ENCODE peak calls at places on chromosomes 16 and 17, in ten cellular contexts. One of them, this sample, is unnamed.
A peak's percentile ranks its signal among the peaks of the same experiment; 100 is the strongest.

GRCh38 chr17:13016881-13017622 is 775 bp downstream of the ELAC2 start:
- DNase-seq in omental fat pad: no peak
- DNase-seq in coronary artery: no peak
- DNase-seq in spleen: no peak
- DNase-seq in neural progenitor cell: no peak
- DNase-seq in tibial nerve: no peak
- DNase-seq in esophagus squamous epithelium: no peak
- DNase-seq in CD8-positive, alpha-beta T cell: no peak
- DNase-seq in BE2C: no peak
- DNase-seq in bronchial epithelial cell: peak; percentile 37
- DNase-seq in this sample: no peak

GRCh38 chr17:29645516-29646051 is 22.9 kb upstream of the CORO6 start:
- DNase-seq in BE2C: peak; percentile 35
- DNase-seq in spleen: no peak
- DNase-seq in esophagus squamous epithelium: no peak
- DNase-seq in CD8-positive, alpha-beta T cell: no peak
- DNase-seq in tibial nerve: peak; percentile 89
- DNase-seq in coronary artery: peak; percentile 89
- DNase-seq in neural progenitor cell: no peak
- DNase-seq in bronchial epithelial cell: peak; percentile 17
- DNase-seq in omental fat pad: peak; percentile 44
- DNase-seq in this sample: no peak

GRCh38 chr16:19114359-19115147 is 789 bp downstream of the ITPRIPL2 start:
- DNase-seq in coronary artery: peak; percentile 84
- DNase-seq in omental fat pad: peak; percentile 46
- DNase-seq in CD8-positive, alpha-beta T cell: no peak
- DNase-seq in bronchial epithelial cell: peak; percentile 15
- DNase-seq in esophagus squamous epithelium: no peak
- DNase-seq in spleen: peak; percentile 83
- DNase-seq in BE2C: peak; percentile 11
- DNase-seq in tibial nerve: peak; percentile 47
- DNase-seq in neural progenitor cell: peak; percentile 44
- DNase-seq in this sample: no peak

GRCh38 chr17:42365136-42365535 is 23.1 kb downstream of the STAT3 start:
- DNase-seq in bronchial epithelial cell: no peak
- DNase-seq in coronary artery: no peak
- DNase-seq in omental fat pad: no peak
- DNase-seq in spleen: no peak
- DNase-seq in esophagus squamous epithelium: no peak
- DNase-seq in neural progenitor cell: no peak
- DNase-seq in tibial nerve: no peak
- DNase-seq in CD8-positive, alpha-beta T cell: no peak
- DNase-seq in BE2C: no peak
- DNase-seq in this sample: no peak

GRCh38 chr16:51017969-51018368 is 133.1 kb downstream of the SALL1 start:
- DNase-seq in neural progenitor cell: no peak
- DNase-seq in spleen: no peak
- DNase-seq in BE2C: no peak
- DNase-seq in bronchial epithelial cell: no peak
- DNase-seq in CD8-positive, alpha-beta T cell: no peak
- DNase-seq in coronary artery: no peak
- DNase-seq in esophagus squamous epithelium: no peak
- DNase-seq in omental fat pad: no peak
- DNase-seq in tibial nerve: no peak
- DNase-seq in this sample: no peak

GRCh38 chr16:2845116-2845515 is 12.9 kb downstream of the PRSS22 start:
- DNase-seq in tibial nerve: no peak
- DNase-seq in omental fat pad: no peak
- DNase-seq in spleen: no peak
- DNase-seq in neural progenitor cell: no peak
- DNase-seq in BE2C: no peak
- DNase-seq in esophagus squamous epithelium: no peak
- DNase-seq in bronchial epithelial cell: no peak
- DNase-seq in coronary artery: no peak
- DNase-seq in CD8-positive, alpha-beta T cell: no peak
- DNase-seq in this sample: no peak

GRCh38 chr17:37483311-37484039 is 6.2 kb upstream of the DUSP14 start:
- DNase-seq in CD8-positive, alpha-beta T cell: no peak
- DNase-seq in coronary artery: no peak
- DNase-seq in tibial nerve: no peak
- DNase-seq in BE2C: no peak
- DNase-seq in spleen: no peak
- DNase-seq in esophagus squamous epithelium: no peak
- DNase-seq in omental fat pad: no peak
- DNase-seq in neural progenitor cell: no peak
- DNase-seq in bronchial epithelial cell: no peak
- DNase-seq in this sample: no peak

GRCh38 chr16:14013571-14014283 is 57.4 kb upstream of the MRTFB start:
- DNase-seq in BE2C: peak; percentile 19
- DNase-seq in tibial nerve: peak; percentile 70
- DNase-seq in esophagus squamous epithelium: no peak
- DNase-seq in spleen: no peak
- DNase-seq in bronchial epithelial cell: peak; percentile 95
- DNase-seq in neural progenitor cell: no peak
- DNase-seq in CD8-positive, alpha-beta T cell: no peak
- DNase-seq in omental fat pad: no peak
- DNase-seq in coronary artery: peak; percentile 74
- DNase-seq in this sample: no peak

GRCh38 chr16:54174201-54174600 is 112.4 kb downstream of the IRX3 start:
- DNase-seq in CD8-positive, alpha-beta T cell: no peak
- DNase-seq in esophagus squamous epithelium: no peak
- DNase-seq in tibial nerve: no peak
- DNase-seq in omental fat pad: no peak
- DNase-seq in BE2C: no peak
- DNase-seq in coronary artery: no peak
- DNase-seq in neural progenitor cell: peak; percentile 12
- DNase-seq in bronchial epithelial cell: no peak
- DNase-seq in spleen: no peak
- DNase-seq in this sample: no peak

GRCh38 chr16:19704321-19705130 is 13.5 kb downstream of the KNOP1 start:
- DNase-seq in coronary artery: no peak
- DNase-seq in neural progenitor cell: no peak
- DNase-seq in esophagus squamous epithelium: no peak
- DNase-seq in BE2C: no peak
- DNase-seq in tibial nerve: peak; percentile 66
- DNase-seq in omental fat pad: no peak
- DNase-seq in bronchial epithelial cell: peak; percentile 42
- DNase-seq in spleen: peak; percentile 9
- DNase-seq in CD8-positive, alpha-beta T cell: no peak
- DNase-seq in this sample: no peak

GRCh38 chr17:49548506-49549310 is 27.0 kb upstream of the NXPH3 start:
- DNase-seq in tibial nerve: peak; percentile 62
- DNase-seq in CD8-positive, alpha-beta T cell: no peak
- DNase-seq in bronchial epithelial cell: peak; percentile 55
- DNase-seq in esophagus squamous epithelium: no peak
- DNase-seq in BE2C: peak; percentile 66
- DNase-seq in omental fat pad: no peak
- DNase-seq in spleen: peak; percentile 58
- DNase-seq in neural progenitor cell: peak; percentile 73
- DNase-seq in coronary artery: no peak
- DNase-seq in this sample: peak; percentile 53

GRCh38 chr17:38926290-38927070 is 1.1 kb downstream of the LASP1NB start:
- DNase-seq in coronary artery: no peak
- DNase-seq in spleen: peak; percentile 33
- DNase-seq in BE2C: no peak
- DNase-seq in bronchial epithelial cell: no peak
- DNase-seq in esophagus squamous epithelium: no peak
- DNase-seq in CD8-positive, alpha-beta T cell: no peak
- DNase-seq in neural progenitor cell: no peak
- DNase-seq in omental fat pad: no peak
- DNase-seq in tibial nerve: no peak
- DNase-seq in this sample: no peak

GRCh38 chr17:28547096-28547622 is 5.3 kb downstream of the UNC119 start:
- DNase-seq in CD8-positive, alpha-beta T cell: no peak
- DNase-seq in esophagus squamous epithelium: no peak
- DNase-seq in omental fat pad: no peak
- DNase-seq in BE2C: no peak
- DNase-seq in bronchial epithelial cell: no peak
- DNase-seq in coronary artery: no peak
- DNase-seq in spleen: peak; percentile 81
- DNase-seq in neural progenitor cell: no peak
- DNase-seq in tibial nerve: no peak
- DNase-seq in this sample: no peak

GRCh38 chr16:57815987-57816745 is 13.9 kb upstream of the KIFC3 start:
- DNase-seq in esophagus squamous epithelium: peak; percentile 36
- DNase-seq in bronchial epithelial cell: peak; percentile 97
- DNase-seq in CD8-positive, alpha-beta T cell: peak; percentile 66
- DNase-seq in BE2C: peak; percentile 56
- DNase-seq in omental fat pad: no peak
- DNase-seq in coronary artery: peak; percentile 96
- DNase-seq in spleen: peak; percentile 86
- DNase-seq in neural progenitor cell: peak; percentile 71
- DNase-seq in tibial nerve: peak; percentile 50
- DNase-seq in this sample: no peak

GRCh38 chr17:142102-142661 is 4.8 kb downstream of the SCGB1C2 start:
- DNase-seq in neural progenitor cell: no peak
- DNase-seq in BE2C: peak; percentile 93
- DNase-seq in omental fat pad: peak; percentile 24
- DNase-seq in bronchial epithelial cell: no peak
- DNase-seq in CD8-positive, alpha-beta T cell: peak; percentile 57
- DNase-seq in spleen: peak; percentile 61
- DNase-seq in tibial nerve: peak; percentile 3
- DNase-seq in coronary artery: no peak
- DNase-seq in esophagus squamous epithelium: no peak
- DNase-seq in this sample: peak; percentile 56

DNA sequence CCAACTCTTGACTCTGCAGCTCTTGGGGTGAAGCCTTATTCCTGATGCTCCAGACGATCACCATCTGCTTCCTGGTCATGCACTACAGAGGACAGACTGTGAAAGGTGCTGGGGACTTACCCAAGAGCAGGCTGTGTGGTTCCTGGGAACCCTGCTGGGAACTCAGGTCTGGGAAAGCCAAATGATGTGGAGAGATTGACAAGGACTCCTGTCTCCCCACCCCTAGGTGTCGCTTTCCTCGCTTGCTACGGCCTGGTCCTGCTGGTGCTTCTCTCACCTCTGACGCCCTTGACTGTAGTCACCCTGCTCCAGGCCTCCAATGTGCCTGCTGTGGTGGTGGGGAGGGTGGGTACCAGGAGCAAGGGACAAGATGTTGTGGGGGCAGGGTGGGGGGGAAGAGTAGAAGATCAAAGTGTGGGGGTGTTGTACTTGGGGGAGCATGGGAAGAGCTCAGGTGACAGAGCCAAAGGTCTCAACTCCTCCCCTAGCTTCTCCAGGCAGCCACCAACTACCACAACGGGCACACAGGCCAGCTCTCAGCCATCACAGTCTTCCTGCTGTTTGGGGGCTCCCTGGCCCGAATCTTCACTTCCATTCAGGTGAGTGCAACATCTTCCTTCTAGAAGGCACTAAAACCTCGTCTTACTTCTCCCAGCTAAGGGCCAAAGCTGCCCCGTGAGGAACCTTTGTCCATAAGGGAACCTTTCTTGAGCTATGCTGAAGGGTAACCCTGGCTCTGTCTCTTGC is 3.0 kb downstream of the SOX15 start:
- DNase-seq in tibial nerve: no peak
- DNase-seq in BE2C: peak; percentile 49
- DNase-seq in coronary artery: no peak
- DNase-seq in neural progenitor cell: no peak
- DNase-seq in CD8-positive, alpha-beta T cell: no peak
- DNase-seq in esophagus squamous epithelium: no peak
- DNase-seq in bronchial epithelial cell: peak; percentile 52
- DNase-seq in spleen: no peak
- DNase-seq in omental fat pad: no peak
- DNase-seq in this sample: no peak
- TF ChIP-seq CTCF in tibial nerve: no peak
- TF ChIP-seq CTCF in BE2C: peak; percentile 51
- TF ChIP-seq CTCF in coronary artery: no peak
- TF ChIP-seq CTCF in neural progenitor cell: peak; percentile 16
- TF ChIP-seq CTCF in CD8-positive, alpha-beta T cell: no peak
- TF ChIP-seq CTCF in esophagus squamous epithelium: no peak
- TF ChIP-seq CTCF in bronchial epithelial cell: peak; percentile 82
- TF ChIP-seq CTCF in spleen: no peak
- TF ChIP-seq CTCF in omental fat pad: no peak
- TF ChIP-seq CTCF in this sample: no peak

GRCh38 chr17:80468781-80469533 is 7.5 kb downstream of the NPTX1 start:
- DNase-seq in coronary artery: no peak
- DNase-seq in spleen: no peak
- DNase-seq in bronchial epithelial cell: no peak
- DNase-seq in BE2C: no peak
- DNase-seq in tibial nerve: no peak
- DNase-seq in omental fat pad: no peak
- DNase-seq in esophagus squamous epithelium: no peak
- DNase-seq in CD8-positive, alpha-beta T cell: no peak
- DNase-seq in neural progenitor cell: no peak
- DNase-seq in this sample: no peak
- TF ChIP-seq CTCF in coronary artery: no peak
- TF ChIP-seq CTCF in spleen: no peak
- TF ChIP-seq CTCF in bronchial epithelial cell: no peak
- TF ChIP-seq CTCF in BE2C: no peak
- TF ChIP-seq CTCF in tibial nerve: no peak
- TF ChIP-seq CTCF in omental fat pad: no peak
- TF ChIP-seq CTCF in esophagus squamous epithelium: no peak
- TF ChIP-seq CTCF in CD8-positive, alpha-beta T cell: no peak
- TF ChIP-seq CTCF in neural progenitor cell: no peak
- TF ChIP-seq CTCF in this sample: no peak

GRCh38 chr17:65600518-65600917 is 39.1 kb upstream of the AXIN2 start:
- DNase-seq in spleen: no peak
- DNase-seq in CD8-positive, alpha-beta T cell: no peak
- DNase-seq in esophagus squamous epithelium: no peak
- DNase-seq in tibial nerve: no peak
- DNase-seq in omental fat pad: no peak
- DNase-seq in neural progenitor cell: no peak
- DNase-seq in bronchial epithelial cell: no peak
- DNase-seq in coronary artery: no peak
- DNase-seq in BE2C: no peak
- DNase-seq in this sample: no peak
- TF ChIP-seq CTCF in spleen: no peak
- TF ChIP-seq CTCF in CD8-positive, alpha-beta T cell: no peak
- TF ChIP-seq CTCF in esophagus squamous epithelium: no peak
- TF ChIP-seq CTCF in tibial nerve: no peak
- TF ChIP-seq CTCF in omental fat pad: no peak
- TF ChIP-seq CTCF in neural progenitor cell: no peak
- TF ChIP-seq CTCF in bronchial epithelial cell: no peak
- TF ChIP-seq CTCF in coronary artery: no peak
- TF ChIP-seq CTCF in BE2C: no peak
- TF ChIP-seq CTCF in this sample: no peak

DNA sequence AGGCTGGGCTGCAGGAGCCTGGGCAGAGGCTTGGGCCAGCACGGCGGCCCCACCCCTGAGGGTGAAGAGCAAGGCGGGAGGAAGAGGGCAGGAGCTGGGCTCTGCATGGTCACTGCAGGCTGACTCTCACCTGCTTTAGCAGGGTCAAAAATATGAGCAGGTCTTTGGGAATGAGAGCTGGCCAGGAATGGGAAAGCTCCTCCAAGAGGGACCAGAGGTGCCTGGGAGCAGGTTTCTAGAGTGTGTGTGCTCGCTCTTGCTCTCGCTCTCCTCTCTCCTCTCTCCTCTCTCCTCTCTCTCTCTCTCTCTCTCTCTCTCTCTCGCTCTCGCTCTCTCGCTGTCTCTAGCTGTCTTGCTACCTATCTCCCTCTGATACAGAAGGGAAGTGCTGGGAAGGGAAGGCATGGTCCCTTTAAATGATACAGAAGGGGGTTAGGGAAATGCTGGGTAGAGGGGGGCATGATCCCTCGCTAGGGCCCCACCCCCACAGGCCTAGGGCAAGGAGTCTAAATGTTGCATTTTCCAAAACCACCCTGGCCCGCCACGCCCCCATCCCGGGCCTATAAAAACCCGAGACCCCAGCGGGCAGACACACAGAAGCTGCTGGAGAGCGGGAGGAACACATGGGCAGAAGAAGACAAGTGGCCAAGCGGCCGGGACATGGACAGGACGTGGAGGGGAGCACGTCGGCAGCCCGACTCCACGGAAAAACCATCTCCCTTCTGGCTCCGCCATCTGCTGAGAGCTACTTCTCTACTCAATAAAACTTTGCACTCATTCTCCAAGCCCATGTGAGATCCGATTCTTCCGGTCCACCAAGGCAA is 34.4 kb upstream of the ENPP7 start:
- DNase-seq in BE2C: no peak
- DNase-seq in neural progenitor cell: no peak
- DNase-seq in bronchial epithelial cell: no peak
- DNase-seq in spleen: no peak
- DNase-seq in esophagus squamous epithelium: no peak
- DNase-seq in tibial nerve: no peak
- DNase-seq in coronary artery: no peak
- DNase-seq in omental fat pad: no peak
- DNase-seq in CD8-positive, alpha-beta T cell: no peak
- DNase-seq in this sample: no peak
- TF ChIP-seq CTCF in BE2C: no peak
- TF ChIP-seq CTCF in neural progenitor cell: no peak
- TF ChIP-seq CTCF in bronchial epithelial cell: no peak
- TF ChIP-seq CTCF in spleen: no peak
- TF ChIP-seq CTCF in esophagus squamous epithelium: no peak
- TF ChIP-seq CTCF in tibial nerve: no peak
- TF ChIP-seq CTCF in coronary artery: no peak
- TF ChIP-seq CTCF in omental fat pad: no peak
- TF ChIP-seq CTCF in CD8-positive, alpha-beta T cell: no peak
- TF ChIP-seq CTCF in this sample: no peak